ENCODE peak calls at places on chromosomes 2 and 18, in five cellular contexts. E, K, W, G and B are unnamed samples.

GRCh38 chr2:179410552-179411356 is 146.1 kb upstream of the SESTD1 start:
- DNase-seq in E (no peak), K (peak; percentile 45), W (peak; percentile 59), G (peak; percentile 31), B (peak; percentile 77)

GRCh38 chr18:58793361-58793760 is 71.3 kb upstream of the ZNF532 start:
- DNase-seq in E (no peak), K (no peak), W (peak; percentile 77), G (no peak), B (no peak)

GRCh38 chr2:30866974-30867373 is 59.7 kb upstream of the CAPN13 start:
- DNase-seq in E (no peak), K (no peak), W (no peak), G (no peak), B (no peak)

GRCh38 chr18:51070545-51070944 is 40.5 kb downstream of the SMAD4 start:
- DNase-seq in E (no peak), K (no peak), W (peak; percentile 89), G (no peak), B (no peak)

GRCh38 chr2:205849136-205849535 is 166.8 kb downstream of the NRP2 start:
- DNase-seq in E (no peak), K (no peak), W (no peak), G (no peak), B (no peak)

GRCh38 chr2:199092419-199092818 is 365.3 kb downstream of the SATB2 start:
- DNase-seq in E (no peak), K (no peak), W (no peak), G (no peak), B (no peak)

GRCh38 chr2:71156531-71156930 is 26.1 kb downstream of the MPHOSPH10 start:
- DNase-seq in E (no peak), K (no peak), W (peak; percentile 32), G (no peak), B (peak; percentile 31)

GRCh38 chr2:72943540-72944395 is 26.4 kb downstream of the EMX1 start:
- DNase-seq in E (no peak), K (no peak), W (no peak), G (no peak), B (no peak)

GRCh38 chr2:109736177-109736827 is 57.8 kb upstream of the RGPD5 start:
- DNase-seq in E (no peak), K (no peak), W (peak; percentile 66), G (no peak), B (peak; percentile 12)

GRCh38 chr2:187434342-187434785 is 13.7 kb downstream of the CALCRL start:
- DNase-seq in E (no peak), K (no peak), W (peak; percentile 18), G (no peak), B (no peak)

GRCh38 chr2:65017335-65017734 is 28.1 kb downstream of the SLC1A4 start:
- DNase-seq in E (no peak), K (no peak), W (no peak), G (peak; percentile 42), B (no peak)

GRCh38 chr18:47773931-47774330 is 156.5 kb downstream of the SMAD2 start:
- DNase-seq in E (no peak), K (no peak), W (no peak), G (no peak), B (no peak)

GRCh38 chr2:181196401-181196800 is 216.0 kb downstream of the UBE2E3 start:
- DNase-seq in E (no peak), K (no peak), W (no peak), G (no peak), B (no peak)

GRCh38 chr2:238874330-238875050 is 26.6 kb downstream of the TWIST2 start:
- DNase-seq in E (no peak), K (no peak), W (no peak), G (no peak), B (no peak)

GRCh38 chr2:138359532-138359931 is 142.0 kb upstream of the SPOPL start:
- DNase-seq in E (no peak), K (no peak), W (no peak), G (no peak), B (no peak)